ENCODE peak calls at places on chromosomes 11 and 22, in seven cellular contexts. D is BJ; G is germinal center; U is choroid plexus epithelial cell; W is activated naive CD8-positive, alpha-beta T cell treated with anti-CD3 and anti-CD28 coated beads, Interleukin-2, amount 50 U/mL, for 24 hours; H is frontal cortex; A is nucleus accumbens. F is an unnamed sample.

GRCh38 chr22:40076702-40077645 is 82.2 kb downstream of the FAM83F start:
- DNase-seq in D (no peak), G (no peak), U (peak), W (no peak), H (no peak), A (no peak), F (no peak)

GRCh38 chr11:12914401-12914912 is 94.7 kb upstream of the RASSF10 start:
- DNase-seq in D (no peak), G (peak), U (peak), W (no peak), H (peak), A (peak), F (peak)

GRCh38 chr22:46526484-46526839 is 11.0 kb downstream of the CELSR1 start:
- DNase-seq in D (no peak), G (no peak), U (no peak), W (no peak), H (no peak), A (no peak), F (no peak)

GRCh38 chr11:8251767-8252295 is 11.8 kb downstream of the LMO1 start:
- DNase-seq in D (no peak), G (no peak), U (no peak), W (no peak), H (no peak), A (no peak), F (no peak)

GRCh38 chr11:120554771-120555432 is 43.4 kb downstream of the GRIK4 start:
- DNase-seq in D (no peak), G (no peak), U (peak), W (no peak), H (no peak), A (no peak), F (peak)

GRCh38 chr11:7511405-7511804 is 2.4 kb upstream of the PPFIBP2 start:
- DNase-seq in D (no peak), G (no peak), U (no peak), W (no peak), H (peak), A (peak), F (no peak)

GRCh38 chr11:116357769-116358544 is 414.8 kb downstream of the BUD13 start:
- DNase-seq in D (no peak), G (no peak), U (no peak), W (no peak), H (no peak), A (no peak), F (peak)

GRCh38 chr11:44842219-44842618 is 108.5 kb downstream of the TP53I11 start:
- DNase-seq in D (peak), G (no peak), U (peak), W (no peak), H (no peak), A (no peak), F (no peak)

GRCh38 chr11:10602366-10602765 is 33.9 kb upstream of the LYVE1 start:
- DNase-seq in D (no peak), G (no peak), U (no peak), W (no peak), H (no peak), A (no peak), F (no peak)